ENCODE peak calls at places on chromosomes 1 and 21, in ten cellular contexts. R is T-cell, A is head of caudate nucleus, Y is OCI-LY7, I is astrocyte of the cerebellum, J is ELF-1, P is lung, M is NCI-H1092 treated with DMSO at 0.1 percent for 48 hours, B is T1000, D is activated B cell treated with CpG ODN at 0.5 μM for 24 hours. F is an unnamed sample.
A peak's percentile ranks its signal among the peaks of the same experiment; 100 is the strongest.

GRCh38 chr1:109624215-109625010 is 4.8 kb downstream of the AMPD2 start:
- DNase-seq in R (no peak), A (no peak), Y (peak; percentile 72), I (no peak), J (no peak), P (peak; percentile 25), M (peak; percentile 38), B (no peak), D (peak; percentile 55), F (no peak)

GRCh38 chr1:29344336-29344735 is 108.0 kb downstream of the PTPRU start:
- DNase-seq in R (no peak), A (no peak), Y (no peak), I (no peak), J (no peak), P (no peak), M (no peak), B (no peak), D (no peak), F (no peak)

GRCh38 chr1:153597206-153597605 is 15.7 kb downstream of the S100A16 start:
- DNase-seq in R (no peak), A (no peak), Y (no peak), I (no peak), J (no peak), P (no peak), M (no peak), B (no peak), D (no peak), F (no peak)

GRCh38 chr1:6783956-6784559 is 1.2 kb upstream of the CAMTA1 start:
- DNase-seq in R (no peak), A (no peak), Y (peak; percentile 28), I (no peak), J (no peak), P (no peak), M (peak; percentile 37), B (no peak), D (no peak), F (no peak)

GRCh38 chr1:109687641-109688499 is at the start of gene GSTM1:
- DNase-seq in R (no peak), A (peak; percentile 95), Y (no peak), I (peak; percentile 12), J (no peak), P (no peak), M (no peak), B (no peak), D (peak; percentile 62), F (peak; percentile 85)

GRCh38 chr1:204089044-204089751 is 16.3 kb downstream of the SOX13 start:
- DNase-seq in R (no peak), A (no peak), Y (no peak), I (no peak), J (no peak), P (no peak), M (no peak), B (no peak), D (no peak), F (no peak)

GRCh38 chr1:172708452-172708851 is 49.5 kb downstream of the FASLG start:
- DNase-seq in R (no peak), A (no peak), Y (no peak), I (no peak), J (no peak), P (no peak), M (no peak), B (no peak), D (no peak), F (peak; percentile 47)

GRCh38 chr1:12415239-12415543 is 185.4 kb downstream of the VPS13D start:
- DNase-seq in R (no peak), A (no peak), Y (no peak), I (no peak), J (no peak), P (no peak), M (no peak), B (no peak), D (no peak), F (no peak)

GRCh38 chr21:22536511-22536910 is 1538.3 kb downstream of the NCAM2 start:
- DNase-seq in R (no peak), A (no peak), Y (no peak), I (no peak), J (no peak), P (no peak), M (no peak), B (no peak), D (no peak), F (no peak)

GRCh38 chr1:4020411-4020810 is 120.3 kb upstream of the C1orf174 start:
- DNase-seq in R (no peak), A (no peak), Y (no peak), I (no peak), J (no peak), P (no peak), M (no peak), B (no peak), D (no peak), F (peak; percentile 3)

GRCh38 chr1:47175227-47175934 is 14.5 kb downstream of the PDZK1IP1 start:
- DNase-seq in R (peak; percentile 25), A (peak; percentile 79), Y (peak; percentile 49), I (peak; percentile 19), J (peak; percentile 79), P (peak; percentile 59), M (peak; percentile 35), B (no peak), D (no peak), F (peak; percentile 33)

GRCh38 chr1:86596891-86597290 is 50.0 kb downstream of the CLCA4 start:
- DNase-seq in R (no peak), A (no peak), Y (no peak), I (no peak), J (no peak), P (no peak), M (no peak), B (no peak), D (no peak), F (no peak)

GRCh38 chr1:87588445-87588844 is 259.8 kb downstream of the LMO4 start:
- DNase-seq in R (no peak), A (no peak), Y (no peak), I (no peak), J (no peak), P (no peak), M (no peak), B (no peak), D (no peak), F (no peak)

GRCh38 chr1:65001238-65001792 is 35.0 kb upstream of the JAK1 start:
- DNase-seq in R (peak; percentile 59), A (peak; percentile 33), Y (no peak), I (no peak), J (peak; percentile 45), P (peak; percentile 75), M (no peak), B (peak; percentile 27), D (peak; percentile 65), F (peak; percentile 26)

GRCh38 chr1:200960236-200960947 is 63.1 kb downstream of the KIF21B start:
- DNase-seq in R (no peak), A (no peak), Y (no peak), I (no peak), J (no peak), P (no peak), M (no peak), B (no peak), D (no peak), F (no peak)

GRCh38 chr1:235583511-235584001 is 66.0 kb downstream of the GNG4 start:
- DNase-seq in R (no peak), A (no peak), Y (no peak), I (no peak), J (no peak), P (no peak), M (no peak), B (no peak), D (no peak), F (no peak)

GRCh38 chr1:23772049-23772853 is 6.0 kb upstream of the PITHD1 start:
- DNase-seq in R (peak; percentile 81), A (peak; percentile 91), Y (peak; percentile 87), I (peak; percentile 70), J (peak; percentile 89), P (peak; percentile 91), M (peak; percentile 75), B (peak; percentile 75), D (peak; percentile 76), F (peak; percentile 79)

GRCh38 chr1:218656301-218657037 is 311.3 kb downstream of the TGFB2 start:
- DNase-seq in R (no peak), A (no peak), Y (no peak), I (no peak), J (no peak), P (no peak), M (no peak), B (peak; percentile 14), D (no peak), F (no peak)

GRCh38 chr1:181135462-181135781 is 46.9 kb downstream of the IER5 start:
- DNase-seq in R (peak; percentile 18), A (no peak), Y (peak; percentile 43), I (no peak), J (peak; percentile 16), P (no peak), M (no peak), B (no peak), D (no peak), F (no peak)

GRCh38 chr1:33300673-33301072 is 20.2 kb downstream of the A3GALT2 start:
- DNase-seq in R (no peak), A (peak; percentile 41), Y (no peak), I (peak; percentile 81), J (no peak), P (peak; percentile 76), M (no peak), B (no peak), D (no peak), F (no peak)

GRCh38 chr1:110800079-110800478 is 72.9 kb upstream of the CD53 start:
- DNase-seq in R (no peak), A (no peak), Y (no peak), I (no peak), J (no peak), P (no peak), M (no peak), B (no peak), D (no peak), F (no peak)

GRCh38 chr21:32770514-32771133 is 931 bp downstream of the PAXBP1 start:
- DNase-seq in R (no peak), A (no peak), Y (peak; percentile 24), I (no peak), J (peak; percentile 46), P (peak; percentile 36), M (peak; percentile 39), B (peak; percentile 8), D (no peak), F (no peak)

GRCh38 chr1:146034976-146035469 is 13.5 kb upstream of the HJV start:
- DNase-seq in R (no peak), A (no peak), Y (peak; percentile 46), I (no peak), J (no peak), P (no peak), M (no peak), B (no peak), D (no peak), F (no peak)

F was measured in activated T-helper 2 cell treated with anti-CD3 and anti-CD28 coated beads, Interferon-gamma antibody, Interleukin-2, Interleukin-4, amounts not matched to agents 10 μg/mL and 5 μg/mL and 100 μg/mL, durations not matched to agents 14 hours and 24 hours and 36 hours.